ENCODE peak calls at places on chromosomes 3 and 15, in six cellular contexts. A is CD8-positive, alpha-beta memory T cell; V is spleen; E is prostate gland; R is neural progenitor cell; F is Panc1. I is an unnamed sample.

GRCh38 chr3:153161714-153162512 is at the start of gene RAP2B:
- DNase-seq in E (peak; percentile 96), R (peak; percentile 96), V (peak; percentile 99), F (no peak), A (peak; percentile 87), I (peak; percentile 95)

GRCh38 chr15:50880651-50881114 is 27.8 kb upstream of the AP4E1 start:
- DNase-seq in F (peak; percentile 33), R (no peak), E (no peak), A (no peak), V (no peak), I (no peak)

GRCh38 chr15:81536296-81536695 is 162.3 kb upstream of the TMC3 start:
- DNase-seq in A (no peak), E (no peak), V (no peak), F (no peak), R (no peak), I (no peak)

GRCh38 chr3:194097141-194097880 is 38.6 kb upstream of the HES1 start:
- DNase-seq in A (no peak), E (peak; percentile 59), V (no peak), R (no peak), F (no peak), I (no peak)

GRCh38 chr3:157088506-157089454 is 71.2 kb downstream of the CCNL1 start:
- DNase-seq in A (peak; percentile 93), R (peak; percentile 96), F (peak; percentile 61), E (peak; percentile 95), V (peak; percentile 98), I (peak; percentile 95)

GRCh38 chr3:146496726-146497125 is 27.4 kb upstream of the PLSCR2 start:
- DNase-seq in E (no peak), V (no peak), F (no peak), A (no peak), R (no peak), I (no peak)

GRCh38 chr3:46386206-46386605 is 15.5 kb downstream of the CCR5 start:
- DNase-seq in E (peak; percentile 42), V (no peak), A (no peak), F (no peak), R (no peak), I (peak; percentile 37)

GRCh38 chr15:63491979-63492378 is 12.4 kb upstream of the USP3 start:
- DNase-seq in R (no peak), V (no peak), E (no peak), A (no peak), F (no peak), I (no peak)

GRCh38 chr3:72336821-72337479 is 511.3 kb downstream of the SHQ1 start:
- DNase-seq in E (peak; percentile 90), V (peak; percentile 75), R (peak; percentile 52), F (no peak), A (no peak), I (no peak)

GRCh38 chr15:70643783-70644125 is 119.6 kb downstream of the UACA start:
- DNase-seq in E (no peak), F (peak; percentile 35), R (no peak), V (no peak), A (no peak), I (peak; percentile 22)

GRCh38 chr3:44562147-44562546 is 7.2 kb downstream of the ZKSCAN7 start:
- DNase-seq in E (no peak), F (no peak), A (no peak), V (no peak), R (no peak), I (no peak)
- H3K36me3 ChIP-seq in E (no peaks in the 10 kb centered on the region), F (no peaks in the 10 kb centered on the region), A (no peaks in the 10 kb centered on the region), V (peaks cover 80% of the 10 kb centered on the region), R (peaks cover 23% of the 10 kb centered on the region), I (no peaks in the 10 kb centered on the region)

GRCh38 chr15:48176097-48176496 is 2.0 kb downstream of the MYEF2 start:
- DNase-seq in R (no peak), A (no peak), E (no peak), V (no peak), F (no peak), I (no peak)
- H3K4me3 ChIP-seq in R (peak overlapping the region; percentile 92), A (no peak overlapping the region), E (no peak overlapping the region), V (no peak overlapping the region), F (no peak overlapping the region), I (no peak overlapping the region)

GRCh38 chr15:90735929-90736328 is 18.8 kb downstream of the BLM start:
- DNase-seq in F (no peak), A (no peak), V (no peak), R (no peak), E (no peak), I (no peak)
- H3K36me3 ChIP-seq in F (no peaks in the 10 kb centered on the region), A (no peaks in the 10 kb centered on the region), V (peaks cover 6% of the 10 kb centered on the region), R (peaks cover 8% of the 10 kb centered on the region), E (no peaks in the 10 kb centered on the region), I (no peaks in the 10 kb centered on the region)

DNA sequence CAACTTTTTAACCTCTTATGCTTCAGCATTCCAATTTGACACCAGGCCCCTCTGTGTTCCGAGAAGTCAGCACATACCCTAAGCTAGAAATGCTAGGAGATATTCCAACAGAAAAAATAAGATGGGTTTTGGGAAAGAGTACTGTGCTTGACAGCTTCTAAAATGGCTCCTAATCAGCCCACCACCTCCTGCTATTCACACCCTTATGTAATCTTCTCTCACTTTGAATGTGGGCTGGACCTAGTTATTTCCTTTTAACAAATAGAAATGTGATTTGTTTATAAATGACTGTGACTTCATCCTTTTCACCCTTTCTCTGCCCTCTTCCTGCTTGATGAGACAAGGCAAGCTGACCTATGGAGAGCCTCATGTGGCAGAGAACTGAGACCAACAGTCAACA is 961.2 kb downstream of the FHIT start:
- DNase-seq in R (no peak), F (no peak), A (no peak), V (no peak), E (no peak), I (no peak)
- H3K4me3 ChIP-seq in R (no peak overlapping the region), F (no peak overlapping the region), A (no peak overlapping the region), V (no peak overlapping the region), E (no peak overlapping the region), I (no peak overlapping the region)

I was measured in Caco-2.